ENCODE peak calls at places on chromosomes 16 and 17, in five cellular contexts. L, W, C, T and Y are unnamed samples.

GRCh38 chr16:67404740-67405226 is 11.5 kb upstream of the TPPP3 start:
- DNase-seq in L (no peak), W (peak), C (no peak), T (no peak), Y (no peak)

GRCh38 chr17:2904135-2904534 is 107.9 kb downstream of the RAP1GAP2 start:
- DNase-seq in L (no peak), W (peak), C (no peak), T (no peak), Y (peak)

GRCh38 chr17:39591958-39592954 is 15.5 kb downstream of the NEUROD2 start:
- DNase-seq in L (peak), W (peak), C (peak), T (peak), Y (no peak)

GRCh38 chr17:40086150-40087044 is 14.0 kb downstream of the NR1D1 start:
- DNase-seq in L (peak), W (peak), C (peak), T (peak), Y (peak)

GRCh38 chr16:55053071-55053415 is 122.4 kb downstream of the IRX5 start:
- DNase-seq in L (no peak), W (no peak), C (no peak), T (no peak), Y (no peak)

GRCh38 chr17:81371910-81372760 is 23.1 kb upstream of the BAHCC1 start:
- DNase-seq in L (no peak), W (no peak), C (no peak), T (no peak), Y (peak)

GRCh38 chr17:70906808-70907207 is 737.5 kb downstream of the KCNJ2 start:
- DNase-seq in L (no peak), W (no peak), C (no peak), T (no peak), Y (no peak)

GRCh38 chr17:43983196-43983514 is 21.3 kb upstream of the NAGS start:
- DNase-seq in L (no peak), W (no peak), C (no peak), T (no peak), Y (no peak)

GRCh38 chr16:19607610-19608280 is 52.2 kb downstream of the VPS35L start:
- DNase-seq in L (no peak), W (no peak), C (no peak), T (no peak), Y (no peak)

GRCh38 chr16:47065766-47066688 is 77.7 kb downstream of the NETO2 start:
- DNase-seq in L (peak), W (no peak), C (no peak), T (no peak), Y (no peak)

GRCh38 chr16:57781741-57782606 is 20.3 kb downstream of the KIFC3 start:
- DNase-seq in L (no peak), W (no peak), C (no peak), T (no peak), Y (no peak)

GRCh38 chr16:80691111-80691761 is 113.2 kb downstream of the CDYL2 start:
- DNase-seq in L (no peak), W (no peak), C (no peak), T (no peak), Y (no peak)

GRCh38 chr17:1423456-1424135 is 23.6 kb upstream of the YWHAE start:
- DNase-seq in L (no peak), W (no peak), C (no peak), T (no peak), Y (no peak)

GRCh38 chr17:29124135-29124930 is 55.9 kb downstream of the MYO18A start:
- DNase-seq in L (peak), W (peak), C (peak), T (no peak), Y (peak)

GRCh38 chr17:81808778-81809555 is 5.0 kb downstream of the GCGR start:
- DNase-seq in L (no peak), W (no peak), C (no peak), T (no peak), Y (no peak)

GRCh38 chr16:70685938-70686375 is at the start of gene MTSS2:
- DNase-seq in L (no peak), W (peak), C (peak), T (peak), Y (peak)

GRCh38 chr17:80942360-80943345 is 49.0 kb upstream of the CHMP6 start:
- DNase-seq in L (no peak), W (peak), C (no peak), T (peak), Y (peak)